ENCODE peak calls at places on chromosomes 5 and 9, in four cellular contexts. One of them, this sample, is unnamed.
A peak's percentile ranks its signal among the peaks of the same experiment; 100 is the strongest.

GRCh38 chr5:50709471-50709870 is 43.0 kb downstream of the PARP8 start:
- DNase-seq in RKO: peak; percentile 15
- DNase-seq in KBM-7: no peak
- DNase-seq in stimulated activated CD4-positive, alpha-beta T cell treated with anti-CD3 and anti-CD28 coated beads, Interleukin-1b, Interleukin-23, amount 100 ng/mL, for 1 hour: no peak
- DNase-seq in this sample: no peak

GRCh38 chr9:136105398-136106135 is 10.5 kb upstream of the NACC2 start:
- DNase-seq in KBM-7: peak; percentile 69
- DNase-seq in stimulated activated CD4-positive, alpha-beta T cell treated with anti-CD3 and anti-CD28 coated beads, Interleukin-1b, Interleukin-23, amount 100 ng/mL, for 1 hour: no peak
- DNase-seq in RKO: no peak
- DNase-seq in this sample: no peak

GRCh38 chr9:131320031-131320685 is 30.6 kb downstream of the PLPP7 start:
- DNase-seq in RKO: no peak
- DNase-seq in stimulated activated CD4-positive, alpha-beta T cell treated with anti-CD3 and anti-CD28 coated beads, Interleukin-1b, Interleukin-23, amount 100 ng/mL, for 1 hour: no peak
- DNase-seq in KBM-7: no peak
- DNase-seq in this sample: no peak

GRCh38 chr9:116336133-116336862 is 182.7 kb downstream of the PAPPA start:
- DNase-seq in KBM-7: no peak
- DNase-seq in RKO: no peak
- DNase-seq in stimulated activated CD4-positive, alpha-beta T cell treated with anti-CD3 and anti-CD28 coated beads, Interleukin-1b, Interleukin-23, amount 100 ng/mL, for 1 hour: no peak
- DNase-seq in this sample: no peak

GRCh38 chr9:129394011-129394919 is 216.2 kb upstream of the IER5L start:
- DNase-seq in RKO: no peak
- DNase-seq in stimulated activated CD4-positive, alpha-beta T cell treated with anti-CD3 and anti-CD28 coated beads, Interleukin-1b, Interleukin-23, amount 100 ng/mL, for 1 hour: no peak
- DNase-seq in KBM-7: no peak
- DNase-seq in this sample: no peak

GRCh38 chr5:10555134-10555733 is 8.6 kb upstream of the ANKRD33B start:
- DNase-seq in RKO: no peak
- DNase-seq in stimulated activated CD4-positive, alpha-beta T cell treated with anti-CD3 and anti-CD28 coated beads, Interleukin-1b, Interleukin-23, amount 100 ng/mL, for 1 hour: no peak
- DNase-seq in KBM-7: no peak
- DNase-seq in this sample: no peak

GRCh38 chr5:146947181-146947941 is 68.8 kb upstream of the PPP2R2B start:
- DNase-seq in RKO: peak; percentile 35
- DNase-seq in KBM-7: peak; percentile 75
- DNase-seq in stimulated activated CD4-positive, alpha-beta T cell treated with anti-CD3 and anti-CD28 coated beads, Interleukin-1b, Interleukin-23, amount 100 ng/mL, for 1 hour: no peak
- DNase-seq in this sample: no peak

GRCh38 chr5:32274548-32275420 is 38.0 kb downstream of the MTMR12 start:
- DNase-seq in KBM-7: no peak
- DNase-seq in stimulated activated CD4-positive, alpha-beta T cell treated with anti-CD3 and anti-CD28 coated beads, Interleukin-1b, Interleukin-23, amount 100 ng/mL, for 1 hour: no peak
- DNase-seq in RKO: no peak
- DNase-seq in this sample: no peak

GRCh38 chr9:28051559-28051958 is 478.3 kb upstream of the C9orf72 start:
- DNase-seq in RKO: no peak
- DNase-seq in stimulated activated CD4-positive, alpha-beta T cell treated with anti-CD3 and anti-CD28 coated beads, Interleukin-1b, Interleukin-23, amount 100 ng/mL, for 1 hour: no peak
- DNase-seq in KBM-7: no peak
- DNase-seq in this sample: no peak

GRCh38 chr5:1516615-1517601 is 6.9 kb downstream of the LPCAT1 start:
- DNase-seq in stimulated activated CD4-positive, alpha-beta T cell treated with anti-CD3 and anti-CD28 coated beads, Interleukin-1b, Interleukin-23, amount 100 ng/mL, for 1 hour: no peak
- DNase-seq in RKO: no peak
- DNase-seq in KBM-7: no peak
- DNase-seq in this sample: no peak

GRCh38 chr9:137176302-137177182 is 4.7 kb upstream of the TMEM210 start:
- DNase-seq in RKO: no peak
- DNase-seq in KBM-7: peak; percentile 43
- DNase-seq in stimulated activated CD4-positive, alpha-beta T cell treated with anti-CD3 and anti-CD28 coated beads, Interleukin-1b, Interleukin-23, amount 100 ng/mL, for 1 hour: no peak
- DNase-seq in this sample: peak; percentile 38

GRCh38 chr9:744790-745456 is 96.6 kb upstream of the DMRT1 start:
- DNase-seq in stimulated activated CD4-positive, alpha-beta T cell treated with anti-CD3 and anti-CD28 coated beads, Interleukin-1b, Interleukin-23, amount 100 ng/mL, for 1 hour: no peak
- DNase-seq in RKO: no peak
- DNase-seq in KBM-7: no peak
- DNase-seq in this sample: peak; percentile 84

GRCh38 chr5:154210163-154210562 is 19.6 kb downstream of the GALNT10 start:
- DNase-seq in KBM-7: no peak
- DNase-seq in RKO: no peak
- DNase-seq in stimulated activated CD4-positive, alpha-beta T cell treated with anti-CD3 and anti-CD28 coated beads, Interleukin-1b, Interleukin-23, amount 100 ng/mL, for 1 hour: no peak
- DNase-seq in this sample: no peak

GRCh38 chr5:169696621-169697517 is 59.8 kb downstream of the DOCK2 start:
- DNase-seq in RKO: no peak
- DNase-seq in KBM-7: no peak
- DNase-seq in stimulated activated CD4-positive, alpha-beta T cell treated with anti-CD3 and anti-CD28 coated beads, Interleukin-1b, Interleukin-23, amount 100 ng/mL, for 1 hour: no peak
- DNase-seq in this sample: no peak

GRCh38 chr9:21889673-21890072 is 87.2 kb downstream of the MTAP start:
- DNase-seq in RKO: no peak
- DNase-seq in stimulated activated CD4-positive, alpha-beta T cell treated with anti-CD3 and anti-CD28 coated beads, Interleukin-1b, Interleukin-23, amount 100 ng/mL, for 1 hour: no peak
- DNase-seq in KBM-7: no peak
- DNase-seq in this sample: no peak

GRCh38 chr9:100011062-100011681 is 87.6 kb downstream of the ERP44 start:
- DNase-seq in stimulated activated CD4-positive, alpha-beta T cell treated with anti-CD3 and anti-CD28 coated beads, Interleukin-1b, Interleukin-23, amount 100 ng/mL, for 1 hour: no peak
- DNase-seq in KBM-7: peak; percentile 68
- DNase-seq in RKO: peak; percentile 86
- DNase-seq in this sample: no peak

GRCh38 chr5:177133119-177133844 is at the start of gene NSD1:
- DNase-seq in RKO: peak; percentile 90
- DNase-seq in KBM-7: peak; percentile 63
- DNase-seq in stimulated activated CD4-positive, alpha-beta T cell treated with anti-CD3 and anti-CD28 coated beads, Interleukin-1b, Interleukin-23, amount 100 ng/mL, for 1 hour: peak; percentile 81
- DNase-seq in this sample: peak; percentile 21

GRCh38 chr5:132506094-132506692 is 15.6 kb upstream of the IRF1 start:
- DNase-seq in stimulated activated CD4-positive, alpha-beta T cell treated with anti-CD3 and anti-CD28 coated beads, Interleukin-1b, Interleukin-23, amount 100 ng/mL, for 1 hour: no peak
- DNase-seq in RKO: peak; percentile 76
- DNase-seq in KBM-7: peak; percentile 49
- DNase-seq in this sample: no peak

GRCh38 chr9:33127881-33128280 is 39.3 kb downstream of the B4GALT1 start:
- DNase-seq in RKO: no peak
- DNase-seq in KBM-7: no peak
- DNase-seq in stimulated activated CD4-positive, alpha-beta T cell treated with anti-CD3 and anti-CD28 coated beads, Interleukin-1b, Interleukin-23, amount 100 ng/mL, for 1 hour: no peak
- DNase-seq in this sample: no peak